ENCODE peak calls at places on chromosome 19, in seven cellular contexts. F, V, B, S, R, A and Q are unnamed samples.

GRCh38 chr19:54648129-54648528 is 14.7 kb upstream of the LILRB4 start:
- DNase-seq in A (peak), F (no peak), R (no peak), V (no peak), B (no peak), S (no peak), Q (no peak)

GRCh38 chr19:16260794-16261161 is 63.1 kb downstream of the AP1M1 start:
- DNase-seq in B (no peak), F (no peak), R (no peak), A (no peak), V (no peak), S (no peak), Q (no peak)

GRCh38 chr19:46602392-46603194 is 1.5 kb downstream of the CALM3 start:
- DNase-seq in A (no peak), F (no peak), V (peak), B (no peak), R (no peak), S (no peak), Q (no peak)

GRCh38 chr19:40862785-40863184 is 12.5 kb upstream of the CYP2A6 start:
- DNase-seq in V (no peak), A (no peak), B (no peak), S (no peak), F (no peak), R (no peak), Q (peak)

GRCh38 chr19:18173572-18174294 is at the start of gene IFI30:
- DNase-seq in S (peak), R (no peak), A (peak), F (no peak), V (no peak), B (peak), Q (no peak)

GRCh38 chr19:10259162-10259905 is 7.3 kb downstream of the MRPL4 start:
- DNase-seq in V (peak), A (peak), B (peak), F (peak), S (peak), R (peak), Q (peak)

GRCh38 chr19:21202865-21203494 is 61.1 kb downstream of the ZNF431 start:
- DNase-seq in R (no peak), F (no peak), S (peak), B (no peak), V (peak), A (peak), Q (no peak)

GRCh38 chr19:34357431-34357830 is 7.6 kb upstream of the GPI start:
- DNase-seq in B (no peak), V (no peak), S (no peak), A (no peak), F (no peak), R (no peak), Q (no peak)

GRCh38 chr19:54247106-54247930 is 4.7 kb upstream of the LILRA6 start:
- DNase-seq in R (no peak), B (no peak), F (no peak), S (no peak), V (no peak), A (no peak), Q (no peak)

GRCh38 chr19:44677019-44677809 is 5.9 kb downstream of the CEACAM19 start:
- DNase-seq in S (no peak), R (no peak), V (no peak), F (peak), A (no peak), B (no peak), Q (peak)

GRCh38 chr19:4064073-4064550 is 2.6 kb downstream of the ZBTB7A start:
- DNase-seq in S (no peak), V (no peak), R (no peak), B (no peak), A (no peak), F (no peak), Q (peak)

GRCh38 chr19:6260912-6261636 is 18.7 kb downstream of the MLLT1 start:
- DNase-seq in A (peak), B (no peak), S (no peak), V (no peak), F (no peak), R (no peak), Q (no peak)

GRCh38 chr19:46731007-46731501 is 14.1 kb upstream of the PRKD2 start:
- DNase-seq in B (no peak), F (peak), A (no peak), V (no peak), S (no peak), R (no peak), Q (peak)

GRCh38 chr19:4641132-4641531 is 1.8 kb downstream of the TNFAIP8L1 start:
- DNase-seq in F (no peak), R (no peak), V (no peak), B (no peak), A (no peak), S (no peak), Q (no peak)

GRCh38 chr19:17336872-17337674 is at the start of gene GTPBP3:
- DNase-seq in S (peak), B (peak), A (peak), R (peak), F (peak), V (peak), Q (peak)